ENCODE peak calls at places on chromosomes 4 and X, in five cellular contexts. F is HCT116, L is SK-N-SH, B is GM12878, M is K562. K is an unnamed sample.

GRCh38 chr4:102466298-102466697 is 34.9 kb upstream of the NFKB1 start:
- DNase-seq in F (no peak), L (no peak), B (no peak), M (no peak), K (no peak)

GRCh38 chr4:183517781-183518180 is 12.9 kb downstream of the ING2 start:
- DNase-seq in F (no peak), L (no peak), B (no peak), M (no peak), K (no peak)

GRCh38 chr4:183626168-183626567 is 32.8 kb downstream of the RWDD4 start:
- DNase-seq in F (no peak), L (no peak), B (no peak), M (no peak), K (no peak)

GRCh38 chr4:151540728-151541437 is 131.9 kb downstream of the FHIP1A start:
- DNase-seq in F (peak), L (peak), B (no peak), M (no peak), K (peak)

GRCh38 chr4:47873877-47874571 is 36.2 kb upstream of the CORIN start:
- DNase-seq in F (no peak), L (no peak), B (no peak), M (no peak), K (no peak)

GRCh38 chrX:3815896-3816664 is 102.6 kb upstream of the PRKX start:
- DNase-seq in F (peak), L (peak), B (peak), M (peak), K (peak)

GRCh38 chr4:127410201-127410600 is 222.6 kb upstream of the INTU start:
- DNase-seq in F (no peak), L (no peak), B (no peak), M (no peak), K (no peak)

GRCh38 chr4:156963419-156963818 is 8.2 kb downstream of the PDGFC start:
- DNase-seq in F (no peak), L (no peak), B (no peak), M (no peak), K (no peak)

GRCh38 chrX:106932492-106932923 is 12.3 kb downstream of the CLDN2 start:
- DNase-seq in F (no peak), L (no peak), B (no peak), M (no peak), K (no peak)

GRCh38 chr4:26330186-26330787 is 9.5 kb downstream of the RBPJ start:
- DNase-seq in F (peak), L (peak), B (no peak), M (peak), K (peak)
- TF ChIP-seq JUND in F (no peak), L (no peak), B (no peak), M (no peak), K (no peak)

GRCh38 chrX:120823554-120823953 is 52.1 kb downstream of the CT47B1 start:
- DNase-seq in F (no peak), L (no peak), B (no peak), M (no peak), K (no peak)
- TF ChIP-seq JUND in F (no peak), L (no peak), B (no peak), M (no peak), K (no peak)

DNA sequence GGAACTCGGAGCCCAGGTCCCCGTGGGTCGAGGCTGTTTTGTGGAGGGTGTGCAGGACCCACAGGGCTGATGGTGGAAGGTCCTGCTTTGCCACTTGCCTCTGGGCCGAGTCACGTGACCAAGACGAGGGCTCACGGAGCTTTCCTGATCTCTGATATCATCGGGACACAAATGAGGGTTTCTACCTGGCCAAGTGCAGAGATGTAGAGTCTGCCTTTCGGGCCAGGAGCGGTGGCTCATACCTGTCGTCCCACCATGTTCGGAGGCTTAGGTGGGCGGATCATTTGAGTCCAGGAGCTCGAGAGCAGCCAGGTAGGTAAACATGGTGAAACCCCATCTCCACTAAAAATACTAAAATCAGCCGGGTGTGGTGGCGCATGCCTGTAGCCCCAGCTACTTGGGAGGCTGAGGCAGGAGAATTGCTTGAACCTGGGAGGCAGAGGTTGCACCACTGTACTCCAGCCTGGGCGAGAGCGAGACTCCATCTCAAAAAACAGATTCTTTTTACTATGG is 7.1 kb downstream of the SLC25A6 start:
- DNase-seq in F (no peak), L (peak), B (no peak), M (peak), K (no peak)
- TF ChIP-seq JUND in F (no peak), L (no peak), B (no peak), M (no peak), K (no peak)

GRCh38 chr4:18593297-18594002 is 571.9 kb upstream of the LCORL start:
- DNase-seq in F (peak), L (peak), B (peak), M (peak), K (peak)
- TF ChIP-seq JUND in F (no peak), L (no peak), B (no peak), M (no peak), K (no peak)

GRCh38 chr4:8103991-8104390 is 54.6 kb downstream of the ABLIM2 start:
- DNase-seq in F (no peak), L (no peak), B (no peak), M (no peak), K (no peak)
- TF ChIP-seq JUND in F (no peak), L (no peak), B (no peak), M (no peak), K (no peak)

DNA sequence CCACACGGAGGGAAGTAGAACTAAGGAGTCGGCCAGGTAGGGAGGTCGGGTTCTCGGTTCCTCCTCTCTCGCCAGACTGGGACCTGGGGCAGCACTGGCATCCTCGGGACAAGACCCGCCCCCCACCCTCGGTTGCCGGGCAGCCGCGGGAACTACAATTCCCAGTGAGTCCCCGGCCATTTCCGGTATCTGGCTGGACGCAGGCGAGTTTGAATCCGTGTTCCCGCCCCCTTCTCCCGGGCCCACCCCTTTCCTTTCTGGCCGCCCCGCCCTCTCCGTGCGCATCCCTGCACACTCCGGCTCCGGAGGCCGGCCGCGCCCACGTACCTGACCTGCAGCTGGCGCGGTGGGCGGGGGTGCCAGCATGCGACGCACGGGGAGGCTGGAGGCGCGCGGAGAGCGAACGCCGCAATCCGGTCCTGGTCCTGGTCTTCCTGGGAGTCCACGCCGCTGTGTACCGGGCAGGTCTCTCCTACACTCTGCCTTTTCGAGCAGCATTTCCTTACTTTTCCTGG is 10.2 kb upstream of the DLG3 start:
- DNase-seq in F (peak), L (peak), B (no peak), M (peak), K (peak)
- TF ChIP-seq JUND in F (no peak), L (no peak), B (no peak), M (no peak), K (no peak)

GRCh38 chr4:33649015-33649414 is 2595.3 kb downstream of the ARAP2 start:
- DNase-seq in F (peak), L (no peak), B (no peak), M (peak), K (no peak)
- TF ChIP-seq JUND in F (no peak), L (no peak), B (no peak), M (no peak), K (no peak)

GRCh38 chr4:103786014-103786413 is 66.2 kb upstream of the TACR3 start:
- DNase-seq in F (peak), L (peak), B (peak), M (peak), K (peak)
- TF ChIP-seq JUND in F (no peak), L (no peak), B (no peak), M (no peak), K (no peak)

GRCh38 chr4:77078401-77078800 is 2.6 kb upstream of the CCNI start:
- DNase-seq in F (no peak), L (no peak), B (no peak), M (no peak), K (no peak)

GRCh38 chr4:77079281-77079680 is 3.5 kb upstream of the CCNI start:
- DNase-seq in F (no peak), L (no peak), B (no peak), M (no peak), K (no peak)

GRCh38 chr4:77074961-77075855 is 581 bp downstream of the CCNI start:
- DNase-seq in F (no peak), L (peak), B (no peak), M (peak), K (no peak)

GRCh38 chr4:77075869-77076801 is at the start of gene CCNI:
- DNase-seq in F (peak), L (peak), B (peak), M (peak), K (peak)

GRCh38 chr4:77076889-77077635 is 1.3 kb upstream of the CCNI start:
- DNase-seq in F (no peak), L (no peak), B (no peak), M (no peak), K (no peak)
- TF ChIP-seq JUND in F (no peak), L (no peak), B (no peak), M (no peak), K (no peak)

GRCh38 chrX:44903107-44903506 is 30.1 kb downstream of the KDM6A start:
- DNase-seq in F (peak), L (no peak), B (no peak), M (peak), K (peak)
- TF ChIP-seq JUND in F (peak), L (no peak), B (no peak), M (peak), K (no peak)